ENCODE peak calls at places on chromosomes 7 and 10, in four cellular contexts. Z is NCI-H1105 treated with DMSO at 0.1 percent for 48 hours; D is CD8-positive, alpha-beta memory T cell; Q is right cardiac atrium. F is an unnamed sample.

GRCh38 chr10:75552171-75552570 is 120.7 kb downstream of the LRMDA start:
- DNase-seq in Q (no peak), D (no peak), Z (no peak), F (no peak)

GRCh38 chr7:29977926-29978652 is 11.5 kb downstream of the SCRN1 start:
- DNase-seq in D (no peak), Z (no peak), Q (no peak), F (no peak)

GRCh38 chr10:35573786-35574185 is 31.4 kb upstream of the GJD4 start:
- DNase-seq in D (no peak), Z (no peak), Q (no peak), F (no peak)

GRCh38 chr10:5968681-5969453 is 8.5 kb downstream of the IL15RA start:
- DNase-seq in D (no peak), Z (no peak), Q (no peak), F (peak; percentile 8)

GRCh38 chr7:55288070-55288824 is 76.9 kb upstream of the LANCL2 start:
- DNase-seq in Q (no peak), D (no peak), Z (no peak), F (no peak)

GRCh38 chr10:125083576-125083920 is 76.8 kb downstream of the CTBP2 start:
- DNase-seq in D (no peak), Q (peak; percentile 70), Z (no peak), F (no peak)

GRCh38 chr7:37921340-37921805 is 933 bp downstream of the EPDR1 start:
- DNase-seq in D (no peak), Z (peak; percentile 62), Q (no peak), F (peak; percentile 55)

GRCh38 chr10:65931291-65932080 is 994.4 kb upstream of the LRRTM3 start:
- DNase-seq in Q (no peak), Z (no peak), D (no peak), F (no peak)

GRCh38 chr7:2107386-2108085 is 125.2 kb downstream of the MAD1L1 start:
- DNase-seq in Q (no peak), D (no peak), Z (no peak), F (no peak)

GRCh38 chr7:44110724-44111635 is 6.8 kb downstream of the AEBP1 start:
- DNase-seq in Z (no peak), D (no peak), Q (peak; percentile 20), F (no peak)

GRCh38 chr7:29359480-29360093 is 165.0 kb downstream of the CHN2 start:
- DNase-seq in Q (no peak), Z (peak; percentile 11), D (no peak), F (no peak)

GRCh38 chr10:120286280-120286679 is 170.7 kb upstream of the PLPP4 start:
- DNase-seq in Q (no peak), Z (no peak), D (no peak), F (no peak)

GRCh38 chr7:17126413-17127374 is 171.8 kb upstream of the AHR start:
- DNase-seq in D (no peak), Q (no peak), Z (no peak), F (no peak)

GRCh38 chr10:51224610-51225230 is 150.4 kb downstream of the PRKG1 start:
- DNase-seq in Q (no peak), D (no peak), Z (no peak), F (no peak)

GRCh38 chr10:13496164-13496563 is 32.6 kb downstream of the BEND7 start:
- DNase-seq in Z (no peak), D (no peak), Q (no peak), F (no peak)

GRCh38 chr7:19916011-19916410 is 142.6 kb upstream of the TMEM196 start:
- DNase-seq in Z (no peak), Q (no peak), D (no peak), F (no peak)

GRCh38 chr7:2864999-2865670 is 21.0 kb upstream of the GNA12 start:
- DNase-seq in Z (peak; percentile 28), Q (peak; percentile 68), D (peak; percentile 80), F (peak; percentile 85)

GRCh38 chr10:89346264-89346971 is 18.6 kb downstream of the IFIT3 start:
- DNase-seq in Q (no peak), D (no peak), Z (no peak), F (no peak)

GRCh38 chr7:16479587-16479986 is 14.0 kb upstream of the SOSTDC1 start:
- DNase-seq in Z (peak; percentile 7), D (no peak), Q (no peak), F (no peak)

GRCh38 chr10:107970512-107970911 is 806.0 kb upstream of the SORCS1 start:
- DNase-seq in Q (no peak), D (no peak), Z (no peak), F (no peak)

GRCh38 chr10:80405035-80405434 is 3.3 kb upstream of the PRXL2A start:
- DNase-seq in D (no peak), Q (no peak), Z (no peak), F (no peak)

GRCh38 chr10:43024524-43024923 is 52.3 kb upstream of the RET start:
- DNase-seq in Q (no peak), D (no peak), Z (no peak), F (no peak)

GRCh38 chr10:104059364-104059763 is 26.3 kb downstream of the COL17A1 start:
- DNase-seq in Q (no peak), Z (no peak), D (no peak), F (no peak)

GRCh38 chr7:30665449-30665848 is 16.8 kb downstream of the CRHR2 start:
- DNase-seq in Z (no peak), D (peak; percentile 13), Q (no peak), F (no peak)

GRCh38 chr10:71708301-71708703 is 11.3 kb downstream of the C10orf105 start:
- DNase-seq in Z (no peak), D (peak; percentile 76), Q (peak; percentile 65), F (peak; percentile 68)

GRCh38 chr7:114979803-114980507 is 58.1 kb downstream of the MDFIC start:
- DNase-seq in Q (no peak), D (no peak), Z (no peak), F (no peak)

GRCh38 chr10:31707578-31708411 is 220.8 kb downstream of the ARHGAP12 start:
- DNase-seq in Z (no peak), D (no peak), Q (peak; percentile 83), F (peak; percentile 66)

GRCh38 chr10:132446661-132447445 is 49.9 kb downstream of the PWWP2B start:
- DNase-seq in Z (no peak), Q (peak; percentile 54), D (peak; percentile 81), F (no peak)

GRCh38 chr10:86721232-86721631 is 35.2 kb upstream of the BMPR1A start:
- DNase-seq in Z (no peak), Q (no peak), D (no peak), F (no peak)